ENCODE peak calls at places on chromosomes 6 and 20, in seven cellular contexts. D is Calu3, V is GM18507, P is AG04450, C is pons, A is NCI-H1105, H is mucosa of gallbladder. K is an unnamed sample.

GRCh38 chr6:119484598-119484997 is 135.0 kb upstream of the MAN1A1 start:
- DNase-seq in D (peak; percentile 44), V (no peak), P (peak; percentile 57), C (no peak), A (no peak), H (peak; percentile 48), K (no peak)

GRCh38 chr20:43925215-43925614 is 10.6 kb downstream of the TOX2 start:
- DNase-seq in D (no peak), V (no peak), P (no peak), C (no peak), A (no peak), H (no peak), K (peak; percentile 79)

GRCh38 chr20:44955270-44955669 is 4.9 kb downstream of the TOMM34 start:
- DNase-seq in D (no peak), V (no peak), P (no peak), C (no peak), A (no peak), H (no peak), K (no peak)

GRCh38 chr20:4684837-4685413 is 36.8 kb upstream of the PRND start:
- DNase-seq in D (no peak), V (no peak), P (peak; percentile 60), C (peak; percentile 18), A (no peak), H (no peak), K (no peak)

GRCh38 chr6:111986651-111987050 is 67.3 kb upstream of the CCN6 start:
- DNase-seq in D (no peak), V (no peak), P (no peak), C (no peak), A (no peak), H (no peak), K (no peak)

GRCh38 chr6:168908166-168908565 is 345.5 kb downstream of the THBS2 start:
- DNase-seq in D (no peak), V (no peak), P (no peak), C (no peak), A (no peak), H (no peak), K (no peak)

GRCh38 chr6:81812416-81812815 is 59.9 kb upstream of the TENT5A start:
- DNase-seq in D (no peak), V (no peak), P (no peak), C (peak; percentile 50), A (no peak), H (no peak), K (no peak)

GRCh38 chr20:49594143-49594928 is 26.4 kb upstream of the PTGIS start:
- DNase-seq in D (peak; percentile 53), V (no peak), P (peak; percentile 69), C (no peak), A (no peak), H (peak; percentile 75), K (peak; percentile 89)

GRCh38 chr20:15491564-15491963 is 1081.7 kb downstream of the KIF16B start:
- DNase-seq in D (peak; percentile 4), V (no peak), P (no peak), C (no peak), A (no peak), H (no peak), K (no peak)

GRCh38 chr20:4435210-4435609 is 286.5 kb upstream of the PRND start:
- DNase-seq in D (no peak), V (no peak), P (peak; percentile 16), C (no peak), A (no peak), H (no peak), K (no peak)

GRCh38 chr6:40999498-41000070 is 39.4 kb downstream of the UNC5CL start:
- DNase-seq in D (peak; percentile 62), V (peak; percentile 15), P (no peak), C (peak; percentile 36), A (no peak), H (peak; percentile 62), K (no peak)

GRCh38 chr6:37049990-37050853 is 44.8 kb downstream of the FGD2 start:
- DNase-seq in D (no peak), V (peak; percentile 65), P (no peak), C (peak; percentile 84), A (no peak), H (peak; percentile 50), K (peak; percentile 76)

GRCh38 chr6:2749972-2750600 is 636 bp downstream of the MYLK4 start:
- DNase-seq in D (peak; percentile 63), V (no peak), P (no peak), C (peak; percentile 85), A (no peak), H (peak; percentile 61), K (peak; percentile 50)

GRCh38 chr6:16683524-16684194 is 77.6 kb downstream of the ATXN1 start:
- DNase-seq in D (peak; percentile 15), V (no peak), P (no peak), C (no peak), A (no peak), H (peak; percentile 42), K (no peak)

GRCh38 chr6:14102330-14102729 is 15.2 kb upstream of the CD83 start:
- DNase-seq in D (no peak), V (no peak), P (no peak), C (no peak), A (no peak), H (no peak), K (no peak)

GRCh38 chr6:33935439-33936080 is 131.8 kb upstream of the MLN start:
- DNase-seq in D (no peak), V (no peak), P (no peak), C (no peak), A (peak; percentile 70), H (no peak), K (no peak)

GRCh38 chr20:37142708-37143107 is 36.4 kb upstream of the RPN2 start:
- DNase-seq in D (no peak), V (no peak), P (no peak), C (no peak), A (no peak), H (no peak), K (no peak)

GRCh38 chr6:68040312-68040778 is 594.7 kb upstream of the ADGRB3 start:
- DNase-seq in D (no peak), V (no peak), P (no peak), C (no peak), A (no peak), H (no peak), K (no peak)

GRCh38 chr6:55643868-55644267 is 64.9 kb upstream of the HMGCLL1 start:
- DNase-seq in D (no peak), V (no peak), P (no peak), C (no peak), A (no peak), H (no peak), K (no peak)